ENCODE peak calls at places on chromosomes 6 and 20, in ten cellular contexts. W is pancreas, U is D341Med, I is fibroblast of pulmonary artery, K is mucosa of gallbladder, C is T-helper 17 cell, O is NCI-H1105, S is type B pancreatic cell, A is activated T-helper 1 cell treated with Interleukin-2 at 50 U/mL for 16 hours, F is psoas muscle. L is an unnamed sample.

GRCh38 chr20:910840-911770 is 5.0 kb downstream of the ANGPT4 start:
- DNase-seq in C (no peak), S (no peak), I (no peak), F (peak; percentile 39), U (no peak), O (no peak), A (no peak), K (no peak), W (no peak), L (no peak)

GRCh38 chr6:163354779-163355431 is 59.6 kb upstream of the QKI start:
- DNase-seq in F (peak; percentile 67), A (no peak), K (no peak), O (no peak), W (peak; percentile 38), C (no peak), I (peak; percentile 72), S (no peak), U (no peak), L (peak; percentile 14)

GRCh38 chr20:44702776-44703175 is 12.4 kb upstream of the CCN5 start:
- DNase-seq in A (no peak), W (peak; percentile 58), I (peak; percentile 95), K (peak; percentile 83), U (no peak), C (no peak), F (peak; percentile 92), O (no peak), S (no peak), L (no peak)

GRCh38 chr20:58893355-58894151 is 41.0 kb downstream of the GNAS start:
- DNase-seq in O (no peak), U (no peak), A (no peak), K (no peak), I (no peak), S (no peak), W (no peak), C (no peak), F (no peak), L (peak; percentile 60)

GRCh38 chr20:8039048-8039447 is 19.5 kb upstream of the TMX4 start:
- DNase-seq in U (no peak), W (no peak), F (no peak), A (no peak), I (no peak), C (no peak), S (no peak), K (no peak), O (no peak), L (no peak)

GRCh38 chr6:43297644-43298564 is at the start of gene SLC22A7:
- DNase-seq in A (no peak), U (no peak), S (no peak), O (no peak), F (no peak), K (peak; percentile 73), I (peak; percentile 3), C (no peak), W (peak; percentile 74), L (no peak)

GRCh38 chr6:131400054-131400781 is 172.8 kb upstream of the ARG1 start:
- DNase-seq in A (no peak), C (no peak), I (peak; percentile 75), O (no peak), U (no peak), K (no peak), F (no peak), S (no peak), W (no peak), L (peak; percentile 54)

GRCh38 chr20:20593447-20594170 is 118.8 kb downstream of the RALGAPA2 start:
- DNase-seq in F (no peak), S (no peak), W (no peak), U (peak; percentile 79), C (no peak), I (peak; percentile 56), O (peak; percentile 98), A (no peak), K (no peak), L (peak; percentile 54)